ENCODE peak calls at places on chromosome 6, in seven cellular contexts. A, G, L, Y, B, M and U are unnamed samples.
A peak's percentile ranks its signal among the peaks of the same experiment; 100 is the strongest.

GRCh38 chr6:5866547-5867051 is 140.1 kb downstream of the NRN1 start:
- DNase-seq in A (no peak), G (no peak), L (no peak), Y (peak; percentile 32), B (no peak), M (no peak), U (no peak)

GRCh38 chr6:20757761-20758160 is 223.5 kb downstream of the CDKAL1 start:
- DNase-seq in A (no peak), G (no peak), L (no peak), Y (no peak), B (no peak), M (no peak), U (no peak)

GRCh38 chr6:137341721-137342195 is 122.6 kb upstream of the IFNGR1 start:
- DNase-seq in A (peak; percentile 50), G (no peak), L (no peak), Y (no peak), B (peak; percentile 65), M (no peak), U (peak; percentile 17)

GRCh38 chr6:6315660-6316059 is 4.8 kb downstream of the F13A1 start:
- DNase-seq in A (peak; percentile 79), G (no peak), L (no peak), Y (peak; percentile 46), B (peak; percentile 41), M (peak; percentile 19), U (no peak)

GRCh38 chr6:51260003-51260402 is 441.3 kb downstream of the TFAP2B start:
- DNase-seq in A (peak; percentile 27), G (no peak), L (no peak), Y (no peak), B (no peak), M (no peak), U (no peak)

GRCh38 chr6:109767961-109768360 is 76.9 kb downstream of the FIG4 start:
- DNase-seq in A (no peak), G (no peak), L (no peak), Y (no peak), B (no peak), M (no peak), U (no peak)

GRCh38 chr6:151757506-151757955 is 50.0 kb upstream of the ESR1 start:
- DNase-seq in A (no peak), G (no peak), L (no peak), Y (peak; percentile 16), B (no peak), M (no peak), U (no peak)

GRCh38 chr6:34247481-34248197 is 1.2 kb downstream of the SMIM29 start:
- DNase-seq in A (no peak), G (no peak), L (no peak), Y (no peak), B (no peak), M (no peak), U (no peak)

GRCh38 chr6:148367418-148368024 is 24.9 kb downstream of the SASH1 start:
- DNase-seq in A (peak; percentile 42), G (peak; percentile 40), L (no peak), Y (peak; percentile 99), B (no peak), M (peak; percentile 73), U (peak; percentile 76)

GRCh38 chr6:44221291-44221960 is 2.0 kb upstream of the SLC29A1 start:
- DNase-seq in A (peak; percentile 81), G (peak; percentile 92), L (peak; percentile 90), Y (peak; percentile 95), B (peak; percentile 97), M (peak; percentile 99), U (peak; percentile 90)
- TF ChIP-seq CTCF in A (peak; percentile 77), G (peak; percentile 66), L (peak; percentile 64), Y (peak; percentile 98), B (peak; percentile 73), M (peak; percentile 91), U (peak; percentile 53)

DNA sequence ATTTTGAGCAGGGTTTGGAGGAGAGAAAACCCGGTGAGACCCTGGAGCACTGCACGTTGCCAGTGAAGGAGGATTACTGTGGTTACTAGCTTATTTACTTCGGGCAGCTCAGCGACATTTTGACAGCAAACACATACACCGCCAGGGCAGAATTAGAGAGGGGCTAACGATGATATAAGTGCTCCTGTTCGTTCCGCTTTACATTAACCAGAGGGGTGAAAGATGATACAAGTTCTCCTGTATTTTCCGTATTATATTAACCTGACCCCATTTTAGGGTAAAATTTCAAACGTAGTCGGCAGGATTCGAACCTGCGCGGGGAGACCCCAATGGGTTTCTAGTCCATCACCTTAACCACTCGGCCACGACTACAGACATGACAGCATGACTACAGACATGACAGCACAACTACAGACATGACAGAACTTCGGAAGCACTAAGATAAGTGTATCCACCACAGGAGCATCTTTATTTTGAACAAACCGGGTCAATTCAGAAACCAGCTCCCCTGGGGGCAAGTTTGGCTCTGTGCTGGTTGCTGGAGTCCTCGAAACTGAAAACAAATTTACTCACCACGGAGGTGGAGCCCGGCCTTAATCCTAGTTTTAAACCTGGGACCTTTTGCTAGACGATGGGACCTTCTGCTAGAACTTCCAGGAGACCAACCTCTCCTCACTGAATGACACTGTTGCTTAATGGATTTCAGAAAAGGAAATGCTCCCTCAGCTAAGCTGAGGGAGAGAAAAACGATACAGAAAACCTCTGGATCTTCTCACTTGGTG is 80.4 kb upstream of the ZNF184 start:
- DNase-seq in A (peak; percentile 77), G (no peak), L (no peak), Y (peak; percentile 7), B (no peak), M (no peak), U (no peak)
- H3K4me3 ChIP-seq in A (peak overlapping the region; percentile 64), G (no peak overlapping the region), L (no peak overlapping the region), Y (peak overlapping the region; percentile 33), B (no peak overlapping the region), M (no peak overlapping the region), U (no peak overlapping the region)

GRCh38 chr6:26051683-26052310 is 35.4 kb upstream of the HFE start:
- DNase-seq in A (no peak), G (no peak), L (no peak), Y (no peak), B (no peak), M (no peak), U (no peak)
- H3K4me1 ChIP-seq in A (peaks cover 16% of the 10 kb centered on the region), G (peaks cover 2% of the 10 kb centered on the region), L (no peaks in the 10 kb centered on the region), Y (peaks cover 8% of the 10 kb centered on the region), B (peaks cover 13% of the 10 kb centered on the region), M (no peaks in the 10 kb centered on the region), U (no peaks in the 10 kb centered on the region)

DNA sequence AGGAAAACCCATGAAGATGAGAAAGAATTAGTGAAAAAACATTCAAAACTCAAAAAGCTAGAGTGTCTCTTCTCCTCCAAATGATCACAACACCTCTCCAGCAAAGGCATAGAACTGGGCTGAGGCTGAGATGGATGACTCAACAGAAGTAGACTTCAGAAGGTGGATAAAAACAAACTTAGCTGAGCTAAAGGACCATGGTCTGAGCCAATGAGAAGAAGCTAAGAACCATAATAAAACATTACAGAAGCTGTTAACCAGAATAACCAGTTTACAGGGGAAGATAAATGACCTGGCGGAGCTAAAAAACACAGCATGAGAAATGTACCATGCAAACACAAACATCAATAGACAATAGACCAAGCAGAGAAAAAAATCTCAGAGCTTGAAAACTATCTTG is 904.1 kb upstream of the MANEA start:
- DNase-seq in A (no peak), G (no peak), L (no peak), Y (no peak), B (no peak), M (no peak), U (no peak)
- TF ChIP-seq CTCF in A (no peak), G (no peak), L (no peak), Y (no peak), B (no peak), M (no peak), U (no peak)

GRCh38 chr6:167933290-167933689 is 64.2 kb upstream of the KIF25 start:
- DNase-seq in A (no peak), G (no peak), L (no peak), Y (peak; percentile 61), B (no peak), M (no peak), U (no peak)
- H3K4me3 ChIP-seq in A (no peak overlapping the region), G (no peak overlapping the region), L (no peak overlapping the region), Y (no peak overlapping the region), B (no peak overlapping the region), M (no peak overlapping the region), U (peak overlapping the region; percentile 17)

GRCh38 chr6:31775184-31775583 is 1.9 kb downstream of the VWA7 start:
- DNase-seq in A (no peak), G (no peak), L (no peak), Y (no peak), B (peak; percentile 73), M (no peak), U (no peak)
- H3K4me1 ChIP-seq in A (no peaks in the 10 kb centered on the region), G (peaks cover 11% of the 10 kb centered on the region), L (peaks cover 9% of the 10 kb centered on the region), Y (peaks cover 4% of the 10 kb centered on the region), B (peaks cover 32% of the 10 kb centered on the region), M (peaks cover 8% of the 10 kb centered on the region), U (peaks cover 17% of the 10 kb centered on the region)

GRCh38 chr6:129621252-129621651 is 88.7 kb downstream of the ARHGAP18 start:
- DNase-seq in A (no peak), G (no peak), L (no peak), Y (no peak), B (peak; percentile 34), M (no peak), U (peak; percentile 58)
- TF ChIP-seq CTCF in A (peak; percentile 61), G (no peak), L (peak; percentile 17), Y (peak; percentile 28), B (no peak), M (no peak), U (peak; percentile 69)